ENCODE peak calls at places on chromosomes 3 and 15, in seven cellular contexts. N is transverse colon; E is heart left ventricle; V is tibial nerve; P is endodermal cell; Y is naive thymus-derived CD4-positive, alpha-beta T cell; U is cardiac fibroblast. C is an unnamed sample.

GRCh38 chr3:30347679-30348216 is 258.7 kb upstream of the TGFBR2 start:
- DNase-seq in N (no peak), E (no peak), V (no peak), P (no peak), Y (peak), U (peak), C (no peak)

GRCh38 chr3:9081201-9081818 is 118.0 kb upstream of the RAD18 start:
- DNase-seq in N (no peak), E (no peak), V (no peak), P (peak), Y (no peak), U (no peak), C (no peak)

GRCh38 chr3:159964166-159964973 is 24.3 kb upstream of the IL12A start:
- DNase-seq in N (no peak), E (no peak), V (no peak), P (no peak), Y (no peak), U (peak), C (no peak)

GRCh38 chr3:5476403-5476802 is 288.9 kb downstream of the EDEM1 start:
- DNase-seq in N (no peak), E (no peak), V (no peak), P (peak), Y (no peak), U (no peak), C (no peak)

GRCh38 chr3:150379469-150379868 is 28.6 kb upstream of the TSC22D2 start:
- DNase-seq in N (no peak), E (no peak), V (no peak), P (no peak), Y (no peak), U (no peak), C (no peak)

GRCh38 chr15:64483749-64484148 is 23.4 kb downstream of the ZNF609 start:
- DNase-seq in N (no peak), E (no peak), V (no peak), P (no peak), Y (no peak), U (no peak), C (no peak)

GRCh38 chr15:50390549-50391264 is 33.5 kb upstream of the USP8 start:
- DNase-seq in N (no peak), E (no peak), V (no peak), P (no peak), Y (no peak), U (no peak), C (no peak)

GRCh38 chr3:121231872-121232271 is 313.9 kb downstream of the POLQ start:
- DNase-seq in N (no peak), E (no peak), V (no peak), P (no peak), Y (no peak), U (no peak), C (no peak)

GRCh38 chr3:12759097-12759679 is at the start of gene TMEM40:
- DNase-seq in N (no peak), E (no peak), V (no peak), P (peak), Y (no peak), U (no peak), C (no peak)

GRCh38 chr3:194740859-194741486 is 55.3 kb downstream of the FAM43A start:
- DNase-seq in N (no peak), E (no peak), V (no peak), P (peak), Y (no peak), U (peak), C (no peak)

GRCh38 chr15:71080705-71081104 is 34.6 kb upstream of the THSD4 start:
- DNase-seq in N (no peak), E (no peak), V (no peak), P (no peak), Y (no peak), U (peak), C (no peak)

GRCh38 chr3:186413615-186414415 is 51.8 kb upstream of the DGKG start:
- DNase-seq in N (peak), E (no peak), V (peak), P (peak), Y (no peak), U (peak), C (peak)

GRCh38 chr3:197117107-197117506 is 87.5 kb upstream of the MELTF start:
- DNase-seq in N (no peak), E (no peak), V (no peak), P (no peak), Y (no peak), U (no peak), C (no peak)

GRCh38 chr3:197114007-197114406 is 84.4 kb upstream of the MELTF start:
- DNase-seq in N (no peak), E (no peak), V (no peak), P (no peak), Y (no peak), U (no peak), C (no peak)

GRCh38 chr3:197111685-197112084 is 82.1 kb upstream of the MELTF start:
- DNase-seq in N (no peak), E (no peak), V (no peak), P (no peak), Y (no peak), U (no peak), C (no peak)
- H3K4me3 ChIP-seq in N (no peak), E (no peak), V (no peak), P (no peak), Y (no peak), U (no peak), C (no peak)

DNA sequence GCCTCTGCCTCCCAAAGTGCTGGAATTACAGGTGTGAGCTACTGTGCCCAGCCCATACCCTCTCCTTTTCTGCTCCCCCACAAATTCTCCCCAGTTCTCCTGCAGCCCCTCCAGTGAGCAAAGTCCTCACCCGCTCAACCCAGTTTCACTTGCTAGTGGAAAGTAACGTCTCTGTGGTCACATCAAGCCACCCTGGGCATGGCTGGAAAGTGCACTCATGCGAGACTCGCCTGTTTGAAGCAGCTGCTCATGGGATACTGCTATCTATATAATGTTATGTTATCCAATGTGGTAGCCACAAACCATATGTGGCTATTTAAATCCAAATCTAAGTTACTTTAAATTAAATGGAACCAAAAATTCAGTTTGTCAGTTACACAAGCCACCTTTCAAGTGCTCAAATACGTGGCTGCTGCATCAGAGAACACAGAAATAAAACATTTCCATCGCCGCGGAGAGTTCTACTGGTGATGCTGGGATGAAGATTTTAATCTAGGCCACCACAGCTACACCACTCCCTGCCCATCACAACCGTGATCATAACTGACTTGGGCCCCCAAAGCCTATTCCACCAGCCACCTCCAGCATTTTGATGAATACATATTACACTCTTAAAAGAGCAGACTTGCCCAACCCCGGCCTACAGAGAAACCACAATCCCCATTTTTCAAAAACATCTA is 119.4 kb downstream of the LIPC start:
- DNase-seq in N (no peak), E (no peak), V (no peak), P (peak), Y (no peak), U (no peak), C (no peak)
- H3K4me3 ChIP-seq in N (no peak), E (no peak), V (no peak), P (no peak), Y (no peak), U (no peak), C (no peak)

GRCh38 chr3:16801223-16801622 is 83.5 kb upstream of the PLCL2 start:
- DNase-seq in N (no peak), E (no peak), V (no peak), P (no peak), Y (no peak), U (peak), C (no peak)

GRCh38 chr3:16803019-16803418 is 81.7 kb upstream of the PLCL2 start:
- DNase-seq in N (no peak), E (no peak), V (no peak), P (no peak), Y (no peak), U (no peak), C (no peak)

GRCh38 chr3:16800361-16800760 is 84.4 kb upstream of the PLCL2 start:
- DNase-seq in N (no peak), E (no peak), V (no peak), P (no peak), Y (no peak), U (no peak), C (no peak)

GRCh38 chr3:16802382-16802781 is 82.4 kb upstream of the PLCL2 start:
- DNase-seq in N (no peak), E (no peak), V (no peak), P (no peak), Y (no peak), U (no peak), C (no peak)

GRCh38 chr3:16801698-16802097 is 83.1 kb upstream of the PLCL2 start:
- DNase-seq in N (no peak), E (no peak), V (no peak), P (no peak), Y (peak), U (peak), C (no peak)
- H3K4me3 ChIP-seq in N (no peak), E (no peak), V (no peak), P (no peak), Y (no peak), U (no peak), C (no peak)

DNA sequence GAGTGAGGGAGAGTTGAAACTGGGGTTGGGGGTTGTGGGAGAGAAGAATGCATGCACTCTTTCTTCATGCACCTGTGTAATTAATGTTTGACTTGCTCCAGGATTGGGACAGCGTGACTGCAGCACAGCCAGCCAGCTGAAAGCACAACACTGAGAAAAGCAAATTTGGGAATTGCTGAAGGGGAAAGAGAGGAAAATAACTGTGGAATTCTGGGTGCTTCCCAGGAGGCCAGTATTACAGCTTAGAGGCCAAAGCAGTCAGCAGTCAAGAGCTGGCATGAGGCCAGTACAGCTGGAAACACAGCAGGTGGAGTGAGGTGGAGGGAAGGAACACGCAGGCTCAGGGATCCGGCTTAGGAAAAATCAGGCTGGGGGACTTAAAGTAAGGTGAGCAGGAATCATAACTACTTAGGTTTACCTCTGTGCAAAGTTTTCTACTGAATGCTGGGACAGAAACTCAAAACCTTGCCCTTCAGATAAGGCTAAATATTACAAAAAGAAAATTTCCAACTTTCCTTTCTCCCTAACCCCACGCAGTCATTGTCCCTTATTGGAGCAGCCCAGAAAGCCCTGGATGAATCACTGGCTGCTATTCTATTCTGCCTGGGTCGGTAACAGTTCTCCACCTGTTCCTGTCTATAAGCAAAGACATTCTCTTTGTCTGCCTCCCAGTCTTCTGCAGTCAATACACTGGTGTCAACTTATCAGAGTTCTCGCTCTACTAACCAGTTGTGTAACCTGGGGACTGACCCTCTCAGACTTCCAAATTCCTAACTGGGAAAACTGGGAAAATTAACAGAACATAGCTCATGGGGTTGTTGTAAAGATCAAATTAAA is 167.2 kb downstream of the MAGI1 start:
- DNase-seq in N (peak), E (no peak), V (peak), P (no peak), Y (no peak), U (no peak), C (peak)
- H3K4me3 ChIP-seq in N (no peak), E (no peak), V (no peak), P (no peak), Y (no peak), U (no peak), C (no peak)